ENCODE peak calls at places on chromosome X, in seven cellular contexts. One of them, this sample, is unnamed.

GRCh38 chrX:49756692-49757091 is 60.9 kb upstream of the PAGE1 start:
- DNase-seq in H1: no peak
- DNase-seq in K562: no peak
- DNase-seq in HepG2: no peak
- DNase-seq in SK-N-SH: no peak
- DNase-seq in HCT116: no peak
- DNase-seq in GM12878: no peak
- DNase-seq in this sample: no peak

GRCh38 chrX:140821280-140821679 is 111.7 kb downstream of the LINC00632 start:
- DNase-seq in H1: peak
- DNase-seq in K562: no peak
- DNase-seq in HepG2: no peak
- DNase-seq in SK-N-SH: no peak
- DNase-seq in HCT116: no peak
- DNase-seq in GM12878: no peak
- DNase-seq in this sample: no peak

GRCh38 chrX:150094996-150095395 is 156.7 kb upstream of the EOLA2 start:
- DNase-seq in H1: no peak
- DNase-seq in K562: no peak
- DNase-seq in HepG2: no peak
- DNase-seq in SK-N-SH: no peak
- DNase-seq in HCT116: no peak
- DNase-seq in GM12878: no peak
- DNase-seq in this sample: no peak

GRCh38 chrX:154325541-154325940 is 29.9 kb downstream of the TKTL1 start:
- DNase-seq in H1: no peak
- DNase-seq in K562: no peak
- DNase-seq in HepG2: no peak
- DNase-seq in SK-N-SH: no peak
- DNase-seq in HCT116: no peak
- DNase-seq in GM12878: no peak
- DNase-seq in this sample: no peak

GRCh38 chrX:129823115-129823514 is 20.6 kb downstream of the ZDHHC9 start:
- DNase-seq in H1: no peak
- DNase-seq in K562: peak
- DNase-seq in HepG2: no peak
- DNase-seq in SK-N-SH: peak
- DNase-seq in HCT116: no peak
- DNase-seq in GM12878: no peak
- DNase-seq in this sample: peak

GRCh38 chrX:88863726-88864125 is 116.7 kb downstream of the CPXCR1 start:
- DNase-seq in H1: no peak
- DNase-seq in K562: no peak
- DNase-seq in HepG2: no peak
- DNase-seq in SK-N-SH: peak
- DNase-seq in HCT116: no peak
- DNase-seq in GM12878: no peak
- DNase-seq in this sample: no peak

GRCh38 chrX:17744896-17745523 is 7.7 kb downstream of the SCML1 start:
- DNase-seq in H1: no peak
- DNase-seq in K562: no peak
- DNase-seq in HepG2: peak
- DNase-seq in SK-N-SH: no peak
- DNase-seq in HCT116: no peak
- DNase-seq in GM12878: no peak
- DNase-seq in this sample: peak

GRCh38 chrX:47239898-47240545 is 7.2 kb downstream of the USP11 start:
- DNase-seq in H1: no peak
- DNase-seq in K562: no peak
- DNase-seq in HepG2: no peak
- DNase-seq in SK-N-SH: no peak
- DNase-seq in HCT116: no peak
- DNase-seq in GM12878: no peak
- DNase-seq in this sample: no peak

GRCh38 chrX:38089173-38089982 is 83.0 kb downstream of the SYTL5 start:
- DNase-seq in H1: no peak
- DNase-seq in K562: no peak
- DNase-seq in HepG2: no peak
- DNase-seq in SK-N-SH: no peak
- DNase-seq in HCT116: no peak
- DNase-seq in GM12878: no peak
- DNase-seq in this sample: no peak

GRCh38 chrX:17525266-17525665 is 150.3 kb downstream of the NHS start:
- DNase-seq in H1: no peak
- DNase-seq in K562: no peak
- DNase-seq in HepG2: no peak
- DNase-seq in SK-N-SH: no peak
- DNase-seq in HCT116: no peak
- DNase-seq in GM12878: no peak
- DNase-seq in this sample: no peak

GRCh38 chrX:36908801-36909403 is 99.3 kb upstream of the FAM47C start:
- DNase-seq in H1: no peak
- DNase-seq in K562: peak
- DNase-seq in HepG2: peak
- DNase-seq in SK-N-SH: peak
- DNase-seq in HCT116: peak
- DNase-seq in GM12878: peak
- DNase-seq in this sample: peak

GRCh38 chrX:97704474-97704873 is 820.8 kb downstream of the RPA4 start:
- DNase-seq in H1: no peak
- DNase-seq in K562: no peak
- DNase-seq in HepG2: no peak
- DNase-seq in SK-N-SH: no peak
- DNase-seq in HCT116: no peak
- DNase-seq in GM12878: no peak
- DNase-seq in this sample: no peak

GRCh38 chrX:102840871-102841705 is 96.0 kb upstream of the RAB40AL start:
- DNase-seq in H1: no peak
- DNase-seq in K562: peak
- DNase-seq in HepG2: no peak
- DNase-seq in SK-N-SH: no peak
- DNase-seq in HCT116: no peak
- DNase-seq in GM12878: no peak
- DNase-seq in this sample: peak

GRCh38 chrX:53631156-53631555 is 55.4 kb downstream of the HUWE1 start:
- DNase-seq in H1: no peak
- DNase-seq in K562: no peak
- DNase-seq in HepG2: no peak
- DNase-seq in SK-N-SH: no peak
- DNase-seq in HCT116: no peak
- DNase-seq in GM12878: no peak
- DNase-seq in this sample: no peak

GRCh38 chrX:103393487-103393886 is 17.1 kb downstream of the BEX3 start:
- DNase-seq in H1: no peak
- DNase-seq in K562: no peak
- DNase-seq in HepG2: no peak
- DNase-seq in SK-N-SH: no peak
- DNase-seq in HCT116: no peak
- DNase-seq in GM12878: no peak
- DNase-seq in this sample: no peak

GRCh38 chrX:69501433-69501832 is 2.7 kb upstream of the NALF2 start:
- DNase-seq in H1: no peak
- DNase-seq in K562: no peak
- DNase-seq in HepG2: peak
- DNase-seq in SK-N-SH: no peak
- DNase-seq in HCT116: peak
- DNase-seq in GM12878: no peak
- DNase-seq in this sample: no peak

GRCh38 chrX:52574416-52575275 is 57.8 kb upstream of the XAGE1B start:
- DNase-seq in H1: no peak
- DNase-seq in K562: peak
- DNase-seq in HepG2: peak
- DNase-seq in SK-N-SH: peak
- DNase-seq in HCT116: peak
- DNase-seq in GM12878: peak
- DNase-seq in this sample: peak

GRCh38 chrX:120251471-120252011 is 929 bp downstream of the ZBTB33 start:
- DNase-seq in H1: no peak
- DNase-seq in K562: peak
- DNase-seq in HepG2: peak
- DNase-seq in SK-N-SH: peak
- DNase-seq in HCT116: no peak
- DNase-seq in GM12878: no peak
- DNase-seq in this sample: peak

GRCh38 chrX:72714471-72714916 is 388 bp upstream of the PHKA1 start:
- DNase-seq in H1: peak
- DNase-seq in K562: no peak
- DNase-seq in HepG2: peak
- DNase-seq in SK-N-SH: peak
- DNase-seq in HCT116: peak
- DNase-seq in GM12878: no peak
- DNase-seq in this sample: peak

GRCh38 chrX:68490644-68491043 is 8.2 kb upstream of the YIPF6 start:
- DNase-seq in H1: no peak
- DNase-seq in K562: peak
- DNase-seq in HepG2: peak
- DNase-seq in SK-N-SH: peak
- DNase-seq in HCT116: no peak
- DNase-seq in GM12878: no peak
- DNase-seq in this sample: no peak

GRCh38 chrX:41734530-41734929 is 10.5 kb downstream of the GPR82 start:
- DNase-seq in H1: no peak
- DNase-seq in K562: no peak
- DNase-seq in HepG2: peak
- DNase-seq in SK-N-SH: peak
- DNase-seq in HCT116: peak
- DNase-seq in GM12878: no peak
- DNase-seq in this sample: no peak

GRCh38 chrX:11267311-11267910 is 25.8 kb upstream of the AMELX start:
- DNase-seq in H1: no peak
- DNase-seq in K562: no peak
- DNase-seq in HepG2: peak
- DNase-seq in SK-N-SH: no peak
- DNase-seq in HCT116: no peak
- DNase-seq in GM12878: no peak
- DNase-seq in this sample: no peak

GRCh38 chrX:32137525-32137924 is 1065.7 kb upstream of the FTHL17 start:
- DNase-seq in H1: no peak
- DNase-seq in K562: no peak
- DNase-seq in HepG2: no peak
- DNase-seq in SK-N-SH: no peak
- DNase-seq in HCT116: no peak
- DNase-seq in GM12878: no peak
- DNase-seq in this sample: peak

GRCh38 chrX:153984351-153985178 is 12.0 kb downstream of the TMEM187 start:
- DNase-seq in H1: no peak
- DNase-seq in K562: peak
- DNase-seq in HepG2: no peak
- DNase-seq in SK-N-SH: no peak
- DNase-seq in HCT116: no peak
- DNase-seq in GM12878: no peak
- DNase-seq in this sample: no peak

GRCh38 chrX:73850124-73851013 is 287.4 kb downstream of the CHIC1 start:
- DNase-seq in H1: no peak
- DNase-seq in K562: peak
- DNase-seq in HepG2: peak
- DNase-seq in SK-N-SH: peak
- DNase-seq in HCT116: peak
- DNase-seq in GM12878: peak
- DNase-seq in this sample: no peak

DNA sequence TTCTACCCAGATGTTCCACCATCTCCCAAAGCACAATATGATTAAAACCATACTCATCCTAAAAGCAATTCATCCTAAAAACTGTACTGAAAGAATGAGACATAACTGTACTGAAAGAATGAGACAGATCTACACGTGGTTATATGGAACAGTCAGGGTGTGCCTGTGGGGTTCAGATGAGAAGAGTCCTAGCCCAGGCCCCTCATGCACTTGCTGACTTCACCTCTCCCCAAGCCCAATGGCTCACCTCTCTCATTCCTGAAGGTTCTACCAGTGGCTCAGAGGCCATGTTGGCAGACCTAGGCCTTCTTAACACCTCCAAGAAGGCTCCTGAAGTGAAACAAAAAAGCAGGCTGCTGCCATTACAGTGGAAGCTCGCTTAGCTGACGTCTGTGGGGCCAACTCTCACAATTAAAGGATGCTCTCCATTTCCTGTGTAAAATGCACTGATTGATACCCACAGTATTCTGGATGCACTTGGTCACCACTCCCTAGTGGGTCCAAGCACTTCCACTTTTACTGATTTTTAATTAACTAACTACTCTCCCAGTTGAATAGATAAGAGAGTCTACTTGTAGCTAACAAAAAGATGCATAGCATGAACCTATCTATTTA is 3.8 kb downstream of the PLAC1 start:
- DNase-seq in H1: no peak
- DNase-seq in K562: no peak
- DNase-seq in HepG2: no peak
- DNase-seq in SK-N-SH: no peak
- DNase-seq in HCT116: no peak
- DNase-seq in GM12878: no peak
- DNase-seq in this sample: no peak
- TF ChIP-seq JUND in H1: no peak
- TF ChIP-seq JUND in K562: no peak
- TF ChIP-seq JUND in HepG2: no peak
- TF ChIP-seq JUND in SK-N-SH: no peak
- TF ChIP-seq JUND in HCT116: no peak
- TF ChIP-seq JUND in GM12878: no peak
- TF ChIP-seq JUND in this sample: no peak

DNA sequence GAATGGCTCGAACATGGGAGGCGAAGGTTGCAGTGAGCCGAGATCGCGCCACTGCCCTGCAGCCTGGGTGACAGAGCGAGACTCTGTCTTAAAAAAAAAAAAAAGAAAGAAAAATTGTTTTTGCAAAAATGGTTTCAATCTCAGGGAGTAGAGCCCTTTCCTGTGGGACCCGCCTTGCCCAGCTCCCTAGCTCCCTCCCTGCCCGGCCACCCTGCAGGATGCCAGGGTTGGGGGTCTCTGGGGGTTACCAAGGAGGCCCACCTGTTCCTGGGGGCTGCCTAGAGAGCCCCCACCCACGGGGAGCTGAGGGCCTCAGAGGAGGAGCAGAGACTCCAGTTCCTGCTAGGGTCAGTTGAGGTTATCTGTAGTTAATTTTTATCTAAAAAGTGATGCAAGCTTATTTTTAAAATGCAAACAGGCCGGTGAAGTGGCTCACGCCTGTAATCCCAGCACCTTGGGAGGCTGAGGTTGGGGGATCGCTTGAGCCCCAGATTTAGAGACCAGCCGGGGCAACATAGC is 18.7 kb upstream of the PLCXD1 start:
- DNase-seq in H1: no peak
- DNase-seq in K562: no peak
- DNase-seq in HepG2: peak
- DNase-seq in SK-N-SH: no peak
- DNase-seq in HCT116: no peak
- DNase-seq in GM12878: no peak
- DNase-seq in this sample: no peak
- TF ChIP-seq JUND in H1: no peak
- TF ChIP-seq JUND in K562: no peak
- TF ChIP-seq JUND in HepG2: no peak
- TF ChIP-seq JUND in SK-N-SH: no peak
- TF ChIP-seq JUND in HCT116: no peak
- TF ChIP-seq JUND in GM12878: no peak
- TF ChIP-seq JUND in this sample: no peak

GRCh38 chrX:63560601-63561218 is 209.6 kb upstream of the SPIN4 start:
- DNase-seq in H1: peak
- DNase-seq in K562: peak
- DNase-seq in HepG2: peak
- DNase-seq in SK-N-SH: peak
- DNase-seq in HCT116: peak
- DNase-seq in GM12878: peak
- DNase-seq in this sample: no peak
- TF ChIP-seq JUND in H1: no peak
- TF ChIP-seq JUND in K562: no peak
- TF ChIP-seq JUND in HepG2: no peak
- TF ChIP-seq JUND in SK-N-SH: no peak
- TF ChIP-seq JUND in HCT116: no peak
- TF ChIP-seq JUND in GM12878: no peak
- TF ChIP-seq JUND in this sample: no peak

GRCh38 chrX:119105826-119106225 is 21.8 kb downstream of the KIAA1210 start:
- DNase-seq in H1: no peak
- DNase-seq in K562: no peak
- DNase-seq in HepG2: no peak
- DNase-seq in SK-N-SH: no peak
- DNase-seq in HCT116: no peak
- DNase-seq in GM12878: no peak
- DNase-seq in this sample: no peak
- TF ChIP-seq JUND in H1: no peak
- TF ChIP-seq JUND in K562: no peak
- TF ChIP-seq JUND in HepG2: no peak
- TF ChIP-seq JUND in SK-N-SH: no peak
- TF ChIP-seq JUND in HCT116: no peak
- TF ChIP-seq JUND in GM12878: no peak
- TF ChIP-seq JUND in this sample: no peak